ENCODE peak calls at places on chromosome 4, in seven cellular contexts. One of them, this sample, is unnamed. For H3K9me3 and H3K36me3, the result is how much of the 10 kb centered on the place peaks cover.

GRCh38 chr4:38069271-38069760 is 109.1 kb downstream of the PTTG2 start:
- DNase-seq in left lung: no peak
- DNase-seq in neuronal stem cell: peak
- DNase-seq in body of pancreas: peak
- DNase-seq in suprapubic skin: no peak
- DNase-seq in mammary epithelial cell: peak
- DNase-seq in adrenal gland: peak
- DNase-seq in this sample: no peak

GRCh38 chr4:187541666-187542065 is 453.9 kb upstream of the ZFP42 start:
- DNase-seq in left lung: no peak
- DNase-seq in neuronal stem cell: no peak
- DNase-seq in body of pancreas: no peak
- DNase-seq in suprapubic skin: no peak
- DNase-seq in mammary epithelial cell: no peak
- DNase-seq in adrenal gland: no peak
- DNase-seq in this sample: no peak

GRCh38 chr4:119626420-119626819 is 2.2 kb downstream of the PDE5A start:
- DNase-seq in left lung: no peak
- DNase-seq in neuronal stem cell: no peak
- DNase-seq in body of pancreas: no peak
- DNase-seq in suprapubic skin: no peak
- DNase-seq in mammary epithelial cell: no peak
- DNase-seq in adrenal gland: no peak
- DNase-seq in this sample: no peak

GRCh38 chr4:88240297-88240714 is 44.1 kb downstream of the PPM1K start:
- DNase-seq in left lung: no peak
- DNase-seq in neuronal stem cell: no peak
- DNase-seq in body of pancreas: no peak
- DNase-seq in suprapubic skin: no peak
- DNase-seq in mammary epithelial cell: no peak
- DNase-seq in adrenal gland: peak
- DNase-seq in this sample: peak

GRCh38 chr4:78765607-78766006 is 10.5 kb upstream of the BMP2K start:
- DNase-seq in left lung: no peak
- DNase-seq in neuronal stem cell: no peak
- DNase-seq in body of pancreas: no peak
- DNase-seq in suprapubic skin: no peak
- DNase-seq in mammary epithelial cell: no peak
- DNase-seq in adrenal gland: no peak
- DNase-seq in this sample: no peak

GRCh38 chr4:79682801-79683217 is 274.8 kb upstream of the GK2 start:
- DNase-seq in left lung: peak
- DNase-seq in neuronal stem cell: no peak
- DNase-seq in body of pancreas: peak
- DNase-seq in suprapubic skin: no peak
- DNase-seq in mammary epithelial cell: no peak
- DNase-seq in adrenal gland: no peak
- DNase-seq in this sample: no peak

GRCh38 chr4:170047774-170048354 is 21.7 kb upstream of the MFAP3L start:
- DNase-seq in left lung: no peak
- DNase-seq in neuronal stem cell: peak
- DNase-seq in body of pancreas: peak
- DNase-seq in suprapubic skin: no peak
- DNase-seq in mammary epithelial cell: peak
- DNase-seq in adrenal gland: peak
- DNase-seq in this sample: peak

GRCh38 chr4:16222957-16223527 is 3.2 kb downstream of the TAPT1 start:
- DNase-seq in left lung: no peak
- DNase-seq in neuronal stem cell: no peak
- DNase-seq in body of pancreas: no peak
- DNase-seq in suprapubic skin: no peak
- DNase-seq in mammary epithelial cell: no peak
- DNase-seq in adrenal gland: no peak
- DNase-seq in this sample: no peak

GRCh38 chr4:186366326-186366725 is 100.3 kb downstream of the F11 start:
- DNase-seq in left lung: no peak
- DNase-seq in neuronal stem cell: no peak
- DNase-seq in body of pancreas: no peak
- DNase-seq in suprapubic skin: no peak
- DNase-seq in mammary epithelial cell: no peak
- DNase-seq in adrenal gland: no peak
- DNase-seq in this sample: no peak

GRCh38 chr4:40046311-40046980 is 10.2 kb upstream of the N4BP2 start:
- DNase-seq in left lung: no peak
- DNase-seq in neuronal stem cell: no peak
- DNase-seq in body of pancreas: peak
- DNase-seq in suprapubic skin: no peak
- DNase-seq in mammary epithelial cell: peak
- DNase-seq in adrenal gland: peak
- DNase-seq in this sample: peak

GRCh38 chr4:150217192-150217591 is 138.9 kb downstream of the DCLK2 start:
- DNase-seq in left lung: no peak
- DNase-seq in neuronal stem cell: peak
- DNase-seq in body of pancreas: peak
- DNase-seq in suprapubic skin: no peak
- DNase-seq in mammary epithelial cell: peak
- DNase-seq in adrenal gland: no peak
- DNase-seq in this sample: no peak

GRCh38 chr4:1232661-1233621 is 16.0 kb downstream of the CTBP1 start:
- DNase-seq in left lung: peak
- DNase-seq in neuronal stem cell: peak
- DNase-seq in body of pancreas: peak
- DNase-seq in suprapubic skin: peak
- DNase-seq in mammary epithelial cell: no peak
- DNase-seq in adrenal gland: peak
- DNase-seq in this sample: peak

GRCh38 chr4:97987019-97987648 is 156.1 kb downstream of the STPG2 start:
- DNase-seq in left lung: no peak
- DNase-seq in neuronal stem cell: no peak
- DNase-seq in body of pancreas: no peak
- DNase-seq in suprapubic skin: no peak
- DNase-seq in mammary epithelial cell: peak
- DNase-seq in adrenal gland: no peak
- DNase-seq in this sample: no peak

GRCh38 chr4:11488657-11489448 is 60.2 kb upstream of the HS3ST1 start:
- DNase-seq in left lung: no peak
- DNase-seq in neuronal stem cell: no peak
- DNase-seq in body of pancreas: no peak
- DNase-seq in suprapubic skin: no peak
- DNase-seq in mammary epithelial cell: peak
- DNase-seq in adrenal gland: no peak
- DNase-seq in this sample: no peak

GRCh38 chr4:104494822-104495559 is at the start of gene CXXC4:
- DNase-seq in left lung: peak
- DNase-seq in neuronal stem cell: peak
- DNase-seq in body of pancreas: peak
- DNase-seq in suprapubic skin: peak
- DNase-seq in mammary epithelial cell: peak
- DNase-seq in adrenal gland: no peak
- DNase-seq in this sample: peak

GRCh38 chr4:141158219-141158618 is 24.9 kb upstream of the RNF150 start:
- DNase-seq in left lung: no peak
- DNase-seq in neuronal stem cell: peak
- DNase-seq in body of pancreas: no peak
- DNase-seq in suprapubic skin: no peak
- DNase-seq in mammary epithelial cell: no peak
- DNase-seq in adrenal gland: no peak
- DNase-seq in this sample: no peak

GRCh38 chr4:6018331-6018730 is at the start of gene C4orf50:
- DNase-seq in left lung: no peak
- DNase-seq in neuronal stem cell: no peak
- DNase-seq in body of pancreas: no peak
- DNase-seq in suprapubic skin: no peak
- DNase-seq in mammary epithelial cell: no peak
- DNase-seq in adrenal gland: no peak
- DNase-seq in this sample: no peak

GRCh38 chr4:147019061-147019460 is 73.4 kb upstream of the TTC29 start:
- DNase-seq in left lung: no peak
- DNase-seq in neuronal stem cell: peak
- DNase-seq in body of pancreas: peak
- DNase-seq in suprapubic skin: peak
- DNase-seq in mammary epithelial cell: peak
- DNase-seq in adrenal gland: peak
- DNase-seq in this sample: peak

GRCh38 chr4:31613946-31614623 is 893.9 kb downstream of the PCDH7 start:
- DNase-seq in left lung: no peak
- DNase-seq in neuronal stem cell: peak
- DNase-seq in body of pancreas: no peak
- DNase-seq in suprapubic skin: no peak
- DNase-seq in mammary epithelial cell: peak
- DNase-seq in adrenal gland: no peak
- DNase-seq in this sample: no peak

GRCh38 chr4:81436928-81437327 is 34.8 kb downstream of the RASGEF1B start:
- DNase-seq in left lung: no peak
- DNase-seq in neuronal stem cell: no peak
- DNase-seq in body of pancreas: no peak
- DNase-seq in suprapubic skin: no peak
- DNase-seq in mammary epithelial cell: no peak
- DNase-seq in adrenal gland: no peak
- DNase-seq in this sample: no peak

DNA sequence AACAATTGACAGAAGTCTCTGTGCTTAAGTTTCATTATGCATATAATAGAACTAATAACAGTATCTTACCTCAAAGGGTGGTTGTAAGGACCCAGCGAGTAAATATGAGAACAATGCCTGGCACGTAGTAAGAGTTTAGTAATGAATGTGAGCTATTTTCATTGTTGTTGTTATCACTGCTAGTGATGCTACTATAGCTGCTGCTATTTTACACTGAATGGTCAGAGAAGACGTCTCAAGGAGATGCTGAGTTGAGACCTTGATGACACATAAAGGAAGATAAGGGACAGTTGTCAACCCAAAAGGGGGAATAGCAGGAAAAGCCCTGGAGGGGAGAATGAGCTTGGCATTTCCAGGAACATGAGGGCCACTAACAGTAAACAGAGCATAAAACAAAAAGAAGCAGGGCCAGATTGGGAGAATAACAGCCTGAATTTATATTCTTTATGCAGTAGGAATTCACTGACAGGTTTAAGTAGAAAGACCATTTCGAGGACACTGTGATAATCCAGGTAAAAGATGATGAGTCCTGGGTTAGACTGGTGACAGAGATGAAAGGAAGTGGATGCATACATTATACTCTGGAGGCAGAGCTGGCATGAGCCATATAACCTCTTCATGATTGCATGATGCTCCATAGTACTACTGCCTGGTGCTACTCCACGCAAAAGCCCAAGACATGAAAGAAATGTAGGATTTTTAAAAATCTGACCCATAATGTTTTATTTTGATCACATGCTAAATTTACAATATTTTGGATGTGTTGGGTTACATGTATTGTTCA is 23.1 kb downstream of the ATP8A1 start:
- DNase-seq in left lung: no peak
- DNase-seq in neuronal stem cell: no peak
- DNase-seq in body of pancreas: no peak
- DNase-seq in suprapubic skin: no peak
- DNase-seq in mammary epithelial cell: no peak
- DNase-seq in adrenal gland: no peak
- DNase-seq in this sample: no peak
- H3K27ac ChIP-seq in left lung: no peak
- H3K27ac ChIP-seq in neuronal stem cell: no peak
- H3K27ac ChIP-seq in body of pancreas: no peak
- H3K27ac ChIP-seq in suprapubic skin: no peak
- H3K27ac ChIP-seq in mammary epithelial cell: no peak
- H3K27ac ChIP-seq in adrenal gland: no peak
- H3K27ac ChIP-seq in this sample: no peak

GRCh38 chr4:14568356-14568755 is 433.9 kb upstream of the CPEB2 start:
- DNase-seq in left lung: no peak
- DNase-seq in neuronal stem cell: no peak
- DNase-seq in body of pancreas: no peak
- DNase-seq in suprapubic skin: no peak
- DNase-seq in mammary epithelial cell: no peak
- DNase-seq in adrenal gland: no peak
- DNase-seq in this sample: no peak
- H3K9me3 ChIP-seq in left lung: under half
- H3K9me3 ChIP-seq in neuronal stem cell: under half
- H3K9me3 ChIP-seq in body of pancreas: under half
- H3K9me3 ChIP-seq in suprapubic skin: under half
- H3K9me3 ChIP-seq in mammary epithelial cell: under half
- H3K9me3 ChIP-seq in adrenal gland: under half
- H3K9me3 ChIP-seq in this sample: under half

GRCh38 chr4:163564221-163564720 is 69.8 kb downstream of the TMA16 start:
- DNase-seq in left lung: no peak
- DNase-seq in neuronal stem cell: no peak
- DNase-seq in body of pancreas: no peak
- DNase-seq in suprapubic skin: no peak
- DNase-seq in mammary epithelial cell: no peak
- DNase-seq in adrenal gland: no peak
- DNase-seq in this sample: no peak
- H3K36me3 ChIP-seq in left lung: under half
- H3K36me3 ChIP-seq in neuronal stem cell: under half
- H3K36me3 ChIP-seq in body of pancreas: under half
- H3K36me3 ChIP-seq in suprapubic skin: under half
- H3K36me3 ChIP-seq in mammary epithelial cell: under half
- H3K36me3 ChIP-seq in adrenal gland: under half
- H3K36me3 ChIP-seq in this sample: under half

GRCh38 chr4:122764071-122764807 is 31.7 kb downstream of the BBS12 start:
- DNase-seq in left lung: no peak
- DNase-seq in neuronal stem cell: no peak
- DNase-seq in body of pancreas: no peak
- DNase-seq in suprapubic skin: no peak
- DNase-seq in mammary epithelial cell: no peak
- DNase-seq in adrenal gland: no peak
- DNase-seq in this sample: no peak

GRCh38 chr4:122764808-122765189 is 32.3 kb downstream of the BBS12 start:
- DNase-seq in left lung: no peak
- DNase-seq in neuronal stem cell: no peak
- DNase-seq in body of pancreas: no peak
- DNase-seq in suprapubic skin: no peak
- DNase-seq in mammary epithelial cell: peak
- DNase-seq in adrenal gland: no peak
- DNase-seq in this sample: no peak

GRCh38 chr4:122766950-122767349 is 34.4 kb downstream of the BBS12 start:
- DNase-seq in left lung: no peak
- DNase-seq in neuronal stem cell: no peak
- DNase-seq in body of pancreas: no peak
- DNase-seq in suprapubic skin: no peak
- DNase-seq in mammary epithelial cell: no peak
- DNase-seq in adrenal gland: no peak
- DNase-seq in this sample: no peak

GRCh38 chr4:122766353-122766705 is 33.8 kb downstream of the BBS12 start:
- DNase-seq in left lung: no peak
- DNase-seq in neuronal stem cell: no peak
- DNase-seq in body of pancreas: no peak
- DNase-seq in suprapubic skin: no peak
- DNase-seq in mammary epithelial cell: no peak
- DNase-seq in adrenal gland: no peak
- DNase-seq in this sample: no peak

DNA sequence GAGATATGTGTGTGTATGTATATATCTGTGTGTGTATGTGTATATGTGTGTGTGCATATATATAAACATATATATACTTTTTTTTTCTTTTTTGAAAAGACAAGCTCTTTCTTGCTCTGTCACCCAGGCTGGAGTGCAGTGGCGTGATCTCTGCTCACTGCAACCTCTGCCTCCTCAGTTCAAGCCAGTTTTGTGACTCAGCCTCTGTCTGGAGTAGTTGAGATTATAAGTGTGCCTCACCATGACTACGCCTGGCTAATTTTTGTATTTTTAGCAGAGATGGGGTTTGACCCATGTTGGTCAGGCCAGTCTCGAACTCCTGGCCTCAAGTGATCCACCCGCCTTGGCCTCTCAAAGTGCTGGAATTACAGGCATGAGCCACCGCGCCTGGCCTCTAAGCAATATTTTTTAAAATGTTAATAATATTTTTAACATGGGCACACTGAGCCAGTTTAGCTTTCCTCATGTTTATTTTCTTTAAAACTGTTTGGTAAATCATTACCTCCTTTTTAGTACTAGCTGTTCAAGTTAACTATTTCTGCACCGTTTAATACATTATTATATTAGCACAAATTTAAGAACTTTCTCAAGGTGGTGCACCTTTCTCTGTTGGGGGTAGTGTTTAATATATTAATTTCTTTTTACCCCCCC is 33.3 kb downstream of the BBS12 start:
- DNase-seq in left lung: no peak
- DNase-seq in neuronal stem cell: no peak
- DNase-seq in body of pancreas: no peak
- DNase-seq in suprapubic skin: no peak
- DNase-seq in mammary epithelial cell: peak
- DNase-seq in adrenal gland: no peak
- DNase-seq in this sample: no peak
- H3K27ac ChIP-seq in left lung: peak
- H3K27ac ChIP-seq in neuronal stem cell: no peak
- H3K27ac ChIP-seq in body of pancreas: no peak
- H3K27ac ChIP-seq in suprapubic skin: no peak
- H3K27ac ChIP-seq in mammary epithelial cell: peak
- H3K27ac ChIP-seq in adrenal gland: no peak
- H3K27ac ChIP-seq in this sample: no peak

This sample was measured in right atrium auricular region.